ENCODE peak calls at places on chromosomes 1 and 21, in nine cellular contexts. One of them, this sample, is unnamed.

GRCh38 chr1:115062542-115063004 is 26.7 kb downstream of the TSPAN2 start:
- DNase-seq in ecto neural progenitor cell: no peak
- DNase-seq in KBM-7: peak
- DNase-seq in HuH-7: no peak
- DNase-seq in A172: peak
- DNase-seq in SW480: peak
- DNase-seq in AG08395: no peak
- DNase-seq in fibroblast of pulmonary artery: no peak
- DNase-seq in stimulated activated CD4-positive, alpha-beta T cell treated with anti-CD3 and anti-CD28 coated beads, Interleukin-15, amount 100 ng/mL, for 1 hour: peak
- DNase-seq in this sample: peak

GRCh38 chr1:9768983-9769382 is 54.8 kb downstream of the CLSTN1 start:
- DNase-seq in ecto neural progenitor cell: no peak
- DNase-seq in KBM-7: no peak
- DNase-seq in HuH-7: no peak
- DNase-seq in A172: no peak
- DNase-seq in SW480: no peak
- DNase-seq in AG08395: no peak
- DNase-seq in fibroblast of pulmonary artery: no peak
- DNase-seq in stimulated activated CD4-positive, alpha-beta T cell treated with anti-CD3 and anti-CD28 coated beads, Interleukin-15, amount 100 ng/mL, for 1 hour: no peak
- DNase-seq in this sample: no peak

GRCh38 chr1:102550729-102551384 is 554.1 kb upstream of the OLFM3 start:
- DNase-seq in ecto neural progenitor cell: peak
- DNase-seq in KBM-7: peak
- DNase-seq in HuH-7: no peak
- DNase-seq in A172: peak
- DNase-seq in SW480: peak
- DNase-seq in AG08395: no peak
- DNase-seq in fibroblast of pulmonary artery: peak
- DNase-seq in stimulated activated CD4-positive, alpha-beta T cell treated with anti-CD3 and anti-CD28 coated beads, Interleukin-15, amount 100 ng/mL, for 1 hour: no peak
- DNase-seq in this sample: no peak

GRCh38 chr1:203508463-203508862 is 14.5 kb downstream of the OPTC start:
- DNase-seq in ecto neural progenitor cell: no peak
- DNase-seq in KBM-7: no peak
- DNase-seq in HuH-7: peak
- DNase-seq in A172: no peak
- DNase-seq in SW480: no peak
- DNase-seq in AG08395: no peak
- DNase-seq in fibroblast of pulmonary artery: no peak
- DNase-seq in stimulated activated CD4-positive, alpha-beta T cell treated with anti-CD3 and anti-CD28 coated beads, Interleukin-15, amount 100 ng/mL, for 1 hour: no peak
- DNase-seq in this sample: no peak

GRCh38 chr1:22736496-22737088 is 26.0 kb downstream of the EPHB2 start:
- DNase-seq in ecto neural progenitor cell: no peak
- DNase-seq in KBM-7: no peak
- DNase-seq in HuH-7: no peak
- DNase-seq in A172: no peak
- DNase-seq in SW480: no peak
- DNase-seq in AG08395: no peak
- DNase-seq in fibroblast of pulmonary artery: no peak
- DNase-seq in stimulated activated CD4-positive, alpha-beta T cell treated with anti-CD3 and anti-CD28 coated beads, Interleukin-15, amount 100 ng/mL, for 1 hour: no peak
- DNase-seq in this sample: no peak

GRCh38 chr1:5704785-5705514 is 287.3 kb downstream of the NPHP4 start:
- DNase-seq in ecto neural progenitor cell: no peak
- DNase-seq in KBM-7: no peak
- DNase-seq in HuH-7: no peak
- DNase-seq in A172: no peak
- DNase-seq in SW480: no peak
- DNase-seq in AG08395: no peak
- DNase-seq in fibroblast of pulmonary artery: no peak
- DNase-seq in stimulated activated CD4-positive, alpha-beta T cell treated with anti-CD3 and anti-CD28 coated beads, Interleukin-15, amount 100 ng/mL, for 1 hour: no peak
- DNase-seq in this sample: peak

GRCh38 chr1:116373451-116374339 is 651 bp downstream of the ATP1A1 start:
- DNase-seq in ecto neural progenitor cell: peak
- DNase-seq in KBM-7: peak
- DNase-seq in HuH-7: no peak
- DNase-seq in A172: peak
- DNase-seq in SW480: no peak
- DNase-seq in AG08395: peak
- DNase-seq in fibroblast of pulmonary artery: peak
- DNase-seq in stimulated activated CD4-positive, alpha-beta T cell treated with anti-CD3 and anti-CD28 coated beads, Interleukin-15, amount 100 ng/mL, for 1 hour: peak
- DNase-seq in this sample: peak

GRCh38 chr1:43285269-43285986 is at the start of gene C1orf210:
- DNase-seq in ecto neural progenitor cell: no peak
- DNase-seq in KBM-7: no peak
- DNase-seq in HuH-7: peak
- DNase-seq in A172: no peak
- DNase-seq in SW480: peak
- DNase-seq in AG08395: no peak
- DNase-seq in fibroblast of pulmonary artery: no peak
- DNase-seq in stimulated activated CD4-positive, alpha-beta T cell treated with anti-CD3 and anti-CD28 coated beads, Interleukin-15, amount 100 ng/mL, for 1 hour: no peak
- DNase-seq in this sample: peak

GRCh38 chr1:187053876-187054275 is 225.1 kb downstream of the PLA2G4A start:
- DNase-seq in ecto neural progenitor cell: no peak
- DNase-seq in KBM-7: no peak
- DNase-seq in HuH-7: no peak
- DNase-seq in A172: no peak
- DNase-seq in SW480: no peak
- DNase-seq in AG08395: no peak
- DNase-seq in fibroblast of pulmonary artery: no peak
- DNase-seq in stimulated activated CD4-positive, alpha-beta T cell treated with anti-CD3 and anti-CD28 coated beads, Interleukin-15, amount 100 ng/mL, for 1 hour: no peak
- DNase-seq in this sample: no peak

GRCh38 chr1:201708085-201708512 is 120.9 kb upstream of the IPO9 start:
- DNase-seq in ecto neural progenitor cell: no peak
- DNase-seq in KBM-7: peak
- DNase-seq in HuH-7: no peak
- DNase-seq in A172: no peak
- DNase-seq in SW480: no peak
- DNase-seq in AG08395: peak
- DNase-seq in fibroblast of pulmonary artery: peak
- DNase-seq in stimulated activated CD4-positive, alpha-beta T cell treated with anti-CD3 and anti-CD28 coated beads, Interleukin-15, amount 100 ng/mL, for 1 hour: no peak
- DNase-seq in this sample: no peak

GRCh38 chr1:55235722-55236121 is 20.6 kb upstream of the USP24 start:
- DNase-seq in ecto neural progenitor cell: no peak
- DNase-seq in KBM-7: no peak
- DNase-seq in HuH-7: no peak
- DNase-seq in A172: peak
- DNase-seq in SW480: peak
- DNase-seq in AG08395: peak
- DNase-seq in fibroblast of pulmonary artery: peak
- DNase-seq in stimulated activated CD4-positive, alpha-beta T cell treated with anti-CD3 and anti-CD28 coated beads, Interleukin-15, amount 100 ng/mL, for 1 hour: no peak
- DNase-seq in this sample: no peak

GRCh38 chr1:162704673-162705424 is 72.6 kb downstream of the DDR2 start:
- DNase-seq in ecto neural progenitor cell: no peak
- DNase-seq in KBM-7: no peak
- DNase-seq in HuH-7: no peak
- DNase-seq in A172: no peak
- DNase-seq in SW480: no peak
- DNase-seq in AG08395: no peak
- DNase-seq in fibroblast of pulmonary artery: no peak
- DNase-seq in stimulated activated CD4-positive, alpha-beta T cell treated with anti-CD3 and anti-CD28 coated beads, Interleukin-15, amount 100 ng/mL, for 1 hour: no peak
- DNase-seq in this sample: no peak

GRCh38 chr1:227945891-227946623 is 1.7 kb downstream of the WNT9A start:
- DNase-seq in ecto neural progenitor cell: peak
- DNase-seq in KBM-7: no peak
- DNase-seq in HuH-7: no peak
- DNase-seq in A172: peak
- DNase-seq in SW480: peak
- DNase-seq in AG08395: peak
- DNase-seq in fibroblast of pulmonary artery: peak
- DNase-seq in stimulated activated CD4-positive, alpha-beta T cell treated with anti-CD3 and anti-CD28 coated beads, Interleukin-15, amount 100 ng/mL, for 1 hour: no peak
- DNase-seq in this sample: peak

GRCh38 chr1:974687-975328 is 7.1 kb downstream of the PERM1 start:
- DNase-seq in ecto neural progenitor cell: no peak
- DNase-seq in KBM-7: no peak
- DNase-seq in HuH-7: no peak
- DNase-seq in A172: no peak
- DNase-seq in SW480: no peak
- DNase-seq in AG08395: no peak
- DNase-seq in fibroblast of pulmonary artery: no peak
- DNase-seq in stimulated activated CD4-positive, alpha-beta T cell treated with anti-CD3 and anti-CD28 coated beads, Interleukin-15, amount 100 ng/mL, for 1 hour: no peak
- DNase-seq in this sample: peak

GRCh38 chr1:22806584-22806983 is 95.9 kb downstream of the EPHB2 start:
- DNase-seq in ecto neural progenitor cell: peak
- DNase-seq in KBM-7: no peak
- DNase-seq in HuH-7: no peak
- DNase-seq in A172: no peak
- DNase-seq in SW480: no peak
- DNase-seq in AG08395: no peak
- DNase-seq in fibroblast of pulmonary artery: no peak
- DNase-seq in stimulated activated CD4-positive, alpha-beta T cell treated with anti-CD3 and anti-CD28 coated beads, Interleukin-15, amount 100 ng/mL, for 1 hour: no peak
- DNase-seq in this sample: no peak

GRCh38 chr1:116737020-116737854 is 17.0 kb upstream of the CD2 start:
- DNase-seq in ecto neural progenitor cell: peak
- DNase-seq in KBM-7: peak
- DNase-seq in HuH-7: peak
- DNase-seq in A172: peak
- DNase-seq in SW480: peak
- DNase-seq in AG08395: peak
- DNase-seq in fibroblast of pulmonary artery: peak
- DNase-seq in stimulated activated CD4-positive, alpha-beta T cell treated with anti-CD3 and anti-CD28 coated beads, Interleukin-15, amount 100 ng/mL, for 1 hour: peak
- DNase-seq in this sample: no peak

GRCh38 chr1:65368403-65368802 is 52.1 kb upstream of the LEPR start:
- DNase-seq in ecto neural progenitor cell: no peak
- DNase-seq in KBM-7: no peak
- DNase-seq in HuH-7: no peak
- DNase-seq in A172: no peak
- DNase-seq in SW480: no peak
- DNase-seq in AG08395: no peak
- DNase-seq in fibroblast of pulmonary artery: no peak
- DNase-seq in stimulated activated CD4-positive, alpha-beta T cell treated with anti-CD3 and anti-CD28 coated beads, Interleukin-15, amount 100 ng/mL, for 1 hour: no peak
- DNase-seq in this sample: no peak

GRCh38 chr1:99139876-99140275 is 124.4 kb upstream of the PLPPR4 start:
- DNase-seq in ecto neural progenitor cell: no peak
- DNase-seq in KBM-7: no peak
- DNase-seq in HuH-7: no peak
- DNase-seq in A172: no peak
- DNase-seq in SW480: no peak
- DNase-seq in AG08395: no peak
- DNase-seq in fibroblast of pulmonary artery: no peak
- DNase-seq in stimulated activated CD4-positive, alpha-beta T cell treated with anti-CD3 and anti-CD28 coated beads, Interleukin-15, amount 100 ng/mL, for 1 hour: no peak
- DNase-seq in this sample: peak

GRCh38 chr1:19635646-19636045 is 8.5 kb upstream of the NBL1 start:
- DNase-seq in ecto neural progenitor cell: no peak
- DNase-seq in KBM-7: no peak
- DNase-seq in HuH-7: no peak
- DNase-seq in A172: peak
- DNase-seq in SW480: no peak
- DNase-seq in AG08395: no peak
- DNase-seq in fibroblast of pulmonary artery: peak
- DNase-seq in stimulated activated CD4-positive, alpha-beta T cell treated with anti-CD3 and anti-CD28 coated beads, Interleukin-15, amount 100 ng/mL, for 1 hour: no peak
- DNase-seq in this sample: no peak

GRCh38 chr1:234963904-234964702 is 164.5 kb downstream of the TOMM20 start:
- DNase-seq in ecto neural progenitor cell: peak
- DNase-seq in KBM-7: no peak
- DNase-seq in HuH-7: no peak
- DNase-seq in A172: no peak
- DNase-seq in SW480: no peak
- DNase-seq in AG08395: no peak
- DNase-seq in fibroblast of pulmonary artery: no peak
- DNase-seq in stimulated activated CD4-positive, alpha-beta T cell treated with anti-CD3 and anti-CD28 coated beads, Interleukin-15, amount 100 ng/mL, for 1 hour: no peak
- DNase-seq in this sample: no peak

GRCh38 chr1:241848680-241849344 is 808 bp downstream of the EXO1 start:
- DNase-seq in ecto neural progenitor cell: no peak
- DNase-seq in KBM-7: peak
- DNase-seq in HuH-7: no peak
- DNase-seq in A172: no peak
- DNase-seq in SW480: peak
- DNase-seq in AG08395: no peak
- DNase-seq in fibroblast of pulmonary artery: no peak
- DNase-seq in stimulated activated CD4-positive, alpha-beta T cell treated with anti-CD3 and anti-CD28 coated beads, Interleukin-15, amount 100 ng/mL, for 1 hour: no peak
- DNase-seq in this sample: no peak

GRCh38 chr1:18365099-18365705 is 115.5 kb upstream of the KLHDC7A start:
- DNase-seq in ecto neural progenitor cell: no peak
- DNase-seq in KBM-7: no peak
- DNase-seq in HuH-7: no peak
- DNase-seq in A172: no peak
- DNase-seq in SW480: no peak
- DNase-seq in AG08395: no peak
- DNase-seq in fibroblast of pulmonary artery: no peak
- DNase-seq in stimulated activated CD4-positive, alpha-beta T cell treated with anti-CD3 and anti-CD28 coated beads, Interleukin-15, amount 100 ng/mL, for 1 hour: no peak
- DNase-seq in this sample: no peak

GRCh38 chr1:85846706-85847105 is 138.5 kb upstream of the ZNHIT6 start:
- DNase-seq in ecto neural progenitor cell: no peak
- DNase-seq in KBM-7: no peak
- DNase-seq in HuH-7: no peak
- DNase-seq in A172: no peak
- DNase-seq in SW480: no peak
- DNase-seq in AG08395: no peak
- DNase-seq in fibroblast of pulmonary artery: no peak
- DNase-seq in stimulated activated CD4-positive, alpha-beta T cell treated with anti-CD3 and anti-CD28 coated beads, Interleukin-15, amount 100 ng/mL, for 1 hour: no peak
- DNase-seq in this sample: no peak

GRCh38 chr1:201624741-201625646 is 86.1 kb downstream of the NAV1 start:
- DNase-seq in ecto neural progenitor cell: no peak
- DNase-seq in KBM-7: no peak
- DNase-seq in HuH-7: no peak
- DNase-seq in A172: peak
- DNase-seq in SW480: no peak
- DNase-seq in AG08395: peak
- DNase-seq in fibroblast of pulmonary artery: peak
- DNase-seq in stimulated activated CD4-positive, alpha-beta T cell treated with anti-CD3 and anti-CD28 coated beads, Interleukin-15, amount 100 ng/mL, for 1 hour: no peak
- DNase-seq in this sample: no peak

GRCh38 chr21:23968722-23969647 is 1638.3 kb downstream of the MRPL39 start:
- DNase-seq in ecto neural progenitor cell: peak
- DNase-seq in KBM-7: peak
- DNase-seq in HuH-7: peak
- DNase-seq in A172: peak
- DNase-seq in SW480: peak
- DNase-seq in AG08395: no peak
- DNase-seq in fibroblast of pulmonary artery: peak
- DNase-seq in stimulated activated CD4-positive, alpha-beta T cell treated with anti-CD3 and anti-CD28 coated beads, Interleukin-15, amount 100 ng/mL, for 1 hour: peak
- DNase-seq in this sample: no peak

GRCh38 chr1:41072051-41072450 is 50.5 kb upstream of the SLFNL1 start:
- DNase-seq in ecto neural progenitor cell: no peak
- DNase-seq in KBM-7: no peak
- DNase-seq in HuH-7: no peak
- DNase-seq in A172: no peak
- DNase-seq in SW480: no peak
- DNase-seq in AG08395: peak
- DNase-seq in fibroblast of pulmonary artery: peak
- DNase-seq in stimulated activated CD4-positive, alpha-beta T cell treated with anti-CD3 and anti-CD28 coated beads, Interleukin-15, amount 100 ng/mL, for 1 hour: no peak
- DNase-seq in this sample: no peak

GRCh38 chr1:17289756-17290155 is 18.2 kb upstream of the PADI4 start:
- DNase-seq in ecto neural progenitor cell: no peak
- DNase-seq in KBM-7: no peak
- DNase-seq in HuH-7: no peak
- DNase-seq in A172: peak
- DNase-seq in SW480: no peak
- DNase-seq in AG08395: peak
- DNase-seq in fibroblast of pulmonary artery: peak
- DNase-seq in stimulated activated CD4-positive, alpha-beta T cell treated with anti-CD3 and anti-CD28 coated beads, Interleukin-15, amount 100 ng/mL, for 1 hour: no peak
- DNase-seq in this sample: no peak

GRCh38 chr1:220335668-220336067 is 63.4 kb upstream of the RAB3GAP2 start:
- DNase-seq in ecto neural progenitor cell: no peak
- DNase-seq in KBM-7: no peak
- DNase-seq in HuH-7: no peak
- DNase-seq in A172: peak
- DNase-seq in SW480: no peak
- DNase-seq in AG08395: no peak
- DNase-seq in fibroblast of pulmonary artery: no peak
- DNase-seq in stimulated activated CD4-positive, alpha-beta T cell treated with anti-CD3 and anti-CD28 coated beads, Interleukin-15, amount 100 ng/mL, for 1 hour: no peak
- DNase-seq in this sample: peak

GRCh38 chr1:156945881-156946661 is 25.6 kb downstream of the LRRC71 start:
- DNase-seq in ecto neural progenitor cell: no peak
- DNase-seq in KBM-7: no peak
- DNase-seq in HuH-7: no peak
- DNase-seq in A172: no peak
- DNase-seq in SW480: no peak
- DNase-seq in AG08395: no peak
- DNase-seq in fibroblast of pulmonary artery: no peak
- DNase-seq in stimulated activated CD4-positive, alpha-beta T cell treated with anti-CD3 and anti-CD28 coated beads, Interleukin-15, amount 100 ng/mL, for 1 hour: no peak
- DNase-seq in this sample: no peak

GRCh38 chr1:153578936-153579335 is 13.3 kb upstream of the S100A2 start:
- DNase-seq in ecto neural progenitor cell: no peak
- DNase-seq in KBM-7: no peak
- DNase-seq in HuH-7: no peak
- DNase-seq in A172: no peak
- DNase-seq in SW480: no peak
- DNase-seq in AG08395: peak
- DNase-seq in fibroblast of pulmonary artery: no peak
- DNase-seq in stimulated activated CD4-positive, alpha-beta T cell treated with anti-CD3 and anti-CD28 coated beads, Interleukin-15, amount 100 ng/mL, for 1 hour: no peak
- DNase-seq in this sample: no peak

GRCh38 chr1:83998205-83998598 is 730 bp downstream of the TTLL7 start:
- DNase-seq in ecto neural progenitor cell: no peak
- DNase-seq in KBM-7: peak
- DNase-seq in HuH-7: no peak
- DNase-seq in A172: peak
- DNase-seq in SW480: no peak
- DNase-seq in AG08395: no peak
- DNase-seq in fibroblast of pulmonary artery: peak
- DNase-seq in stimulated activated CD4-positive, alpha-beta T cell treated with anti-CD3 and anti-CD28 coated beads, Interleukin-15, amount 100 ng/mL, for 1 hour: no peak
- DNase-seq in this sample: no peak